ENCODE peak calls at places on chromosomes 7 and 10, in five cellular contexts. One of them, this sample, is unnamed.

GRCh38 chr7:41046221-41046761 is 656.6 kb downstream of the INHBA start:
- DNase-seq in psoas muscle: peak
- DNase-seq in activated B cell treated with CpG ODN at 0.5 μM for 24 hours: no peak
- DNase-seq in nephron progenitor cell: no peak
- DNase-seq in thyroid gland: no peak
- DNase-seq in this sample: no peak

GRCh38 chr10:86285136-86285790 is 81.3 kb downstream of the GRID1 start:
- DNase-seq in thyroid gland: no peak
- DNase-seq in activated B cell treated with CpG ODN at 0.5 μM for 24 hours: no peak
- DNase-seq in psoas muscle: no peak
- DNase-seq in nephron progenitor cell: no peak
- DNase-seq in this sample: no peak

GRCh38 chr10:95303535-95303934 is 12.7 kb upstream of the PDLIM1 start:
- DNase-seq in psoas muscle: no peak
- DNase-seq in thyroid gland: no peak
- DNase-seq in nephron progenitor cell: no peak
- DNase-seq in activated B cell treated with CpG ODN at 0.5 μM for 24 hours: no peak
- DNase-seq in this sample: no peak

GRCh38 chr10:30373596-30374327 is 24.7 kb upstream of the MTPAP start:
- DNase-seq in nephron progenitor cell: no peak
- DNase-seq in activated B cell treated with CpG ODN at 0.5 μM for 24 hours: no peak
- DNase-seq in psoas muscle: no peak
- DNase-seq in thyroid gland: no peak
- DNase-seq in this sample: no peak

GRCh38 chr10:34520084-34520483 is 295.0 kb downstream of the PARD3 start:
- DNase-seq in psoas muscle: no peak
- DNase-seq in thyroid gland: no peak
- DNase-seq in nephron progenitor cell: no peak
- DNase-seq in activated B cell treated with CpG ODN at 0.5 μM for 24 hours: no peak
- DNase-seq in this sample: no peak

GRCh38 chr10:125057158-125058001 is 103.0 kb downstream of the CTBP2 start:
- DNase-seq in psoas muscle: peak
- DNase-seq in thyroid gland: peak
- DNase-seq in nephron progenitor cell: peak
- DNase-seq in activated B cell treated with CpG ODN at 0.5 μM for 24 hours: no peak
- DNase-seq in this sample: peak

GRCh38 chr7:131502810-131503545 is 53.5 kb downstream of the PODXL start:
- DNase-seq in nephron progenitor cell: no peak
- DNase-seq in activated B cell treated with CpG ODN at 0.5 μM for 24 hours: no peak
- DNase-seq in thyroid gland: peak
- DNase-seq in psoas muscle: peak
- DNase-seq in this sample: peak

GRCh38 chr10:93973748-93974445 is 19.8 kb upstream of the PLCE1 start:
- DNase-seq in activated B cell treated with CpG ODN at 0.5 μM for 24 hours: no peak
- DNase-seq in thyroid gland: no peak
- DNase-seq in nephron progenitor cell: no peak
- DNase-seq in psoas muscle: no peak
- DNase-seq in this sample: no peak

GRCh38 chr10:76311752-76312699 is 880.6 kb downstream of the LRMDA start:
- DNase-seq in activated B cell treated with CpG ODN at 0.5 μM for 24 hours: no peak
- DNase-seq in nephron progenitor cell: peak
- DNase-seq in psoas muscle: no peak
- DNase-seq in thyroid gland: no peak
- DNase-seq in this sample: peak

GRCh38 chr10:96987842-96988175 is 155.7 kb downstream of the LCOR start:
- DNase-seq in activated B cell treated with CpG ODN at 0.5 μM for 24 hours: no peak
- DNase-seq in thyroid gland: no peak
- DNase-seq in nephron progenitor cell: no peak
- DNase-seq in psoas muscle: no peak
- DNase-seq in this sample: no peak

GRCh38 chr10:77637474-77637985 is at the start of gene KCNMA1:
- DNase-seq in thyroid gland: no peak
- DNase-seq in psoas muscle: peak
- DNase-seq in nephron progenitor cell: peak
- DNase-seq in activated B cell treated with CpG ODN at 0.5 μM for 24 hours: no peak
- DNase-seq in this sample: peak

GRCh38 chr10:129741978-129742741 is 221.9 kb downstream of the EBF3 start:
- DNase-seq in activated B cell treated with CpG ODN at 0.5 μM for 24 hours: no peak
- DNase-seq in thyroid gland: no peak
- DNase-seq in psoas muscle: no peak
- DNase-seq in nephron progenitor cell: no peak
- DNase-seq in this sample: no peak

GRCh38 chr7:158815046-158815445 is 14.3 kb downstream of the ESYT2 start:
- DNase-seq in activated B cell treated with CpG ODN at 0.5 μM for 24 hours: no peak
- DNase-seq in nephron progenitor cell: no peak
- DNase-seq in thyroid gland: peak
- DNase-seq in psoas muscle: no peak
- DNase-seq in this sample: no peak

GRCh38 chr10:59628965-59629364 is 80.7 kb downstream of the SLC16A9 start:
- DNase-seq in nephron progenitor cell: no peak
- DNase-seq in psoas muscle: no peak
- DNase-seq in thyroid gland: no peak
- DNase-seq in activated B cell treated with CpG ODN at 0.5 μM for 24 hours: no peak
- DNase-seq in this sample: no peak

GRCh38 chr10:132654708-132655661 is 117.4 kb downstream of the INPP5A start:
- DNase-seq in activated B cell treated with CpG ODN at 0.5 μM for 24 hours: peak
- DNase-seq in thyroid gland: peak
- DNase-seq in nephron progenitor cell: peak
- DNase-seq in psoas muscle: peak
- DNase-seq in this sample: peak

GRCh38 chr7:112581529-112581928 is 100.7 kb downstream of the LSMEM1 start:
- DNase-seq in nephron progenitor cell: no peak
- DNase-seq in thyroid gland: no peak
- DNase-seq in psoas muscle: no peak
- DNase-seq in activated B cell treated with CpG ODN at 0.5 μM for 24 hours: no peak
- DNase-seq in this sample: no peak

GRCh38 chr7:20208651-20209307 is 8.4 kb downstream of the MACC1 start:
- DNase-seq in nephron progenitor cell: no peak
- DNase-seq in activated B cell treated with CpG ODN at 0.5 μM for 24 hours: no peak
- DNase-seq in thyroid gland: no peak
- DNase-seq in psoas muscle: no peak
- DNase-seq in this sample: no peak

GRCh38 chr10:103542764-103543616 is 49.5 kb downstream of the NEURL1 start:
- DNase-seq in psoas muscle: no peak
- DNase-seq in thyroid gland: peak
- DNase-seq in activated B cell treated with CpG ODN at 0.5 μM for 24 hours: no peak
- DNase-seq in nephron progenitor cell: peak
- DNase-seq in this sample: peak

GRCh38 chr7:133121175-133121844 is 39.4 kb upstream of the CHCHD3 start:
- DNase-seq in nephron progenitor cell: no peak
- DNase-seq in psoas muscle: no peak
- DNase-seq in thyroid gland: no peak
- DNase-seq in activated B cell treated with CpG ODN at 0.5 μM for 24 hours: no peak
- DNase-seq in this sample: no peak

GRCh38 chr7:90596745-90597526 is 815 bp downstream of the CDK14 start:
- DNase-seq in nephron progenitor cell: peak
- DNase-seq in psoas muscle: no peak
- DNase-seq in activated B cell treated with CpG ODN at 0.5 μM for 24 hours: no peak
- DNase-seq in thyroid gland: peak
- DNase-seq in this sample: no peak

GRCh38 chr10:32256613-32257437 is 90.1 kb downstream of the EPC1 start:
- DNase-seq in nephron progenitor cell: peak
- DNase-seq in activated B cell treated with CpG ODN at 0.5 μM for 24 hours: peak
- DNase-seq in thyroid gland: peak
- DNase-seq in psoas muscle: peak
- DNase-seq in this sample: peak

GRCh38 chr10:116772901-116773300 is 30.5 kb upstream of the HSPA12A start:
- DNase-seq in activated B cell treated with CpG ODN at 0.5 μM for 24 hours: no peak
- DNase-seq in nephron progenitor cell: no peak
- DNase-seq in thyroid gland: no peak
- DNase-seq in psoas muscle: no peak
- DNase-seq in this sample: no peak

GRCh38 chr7:79452495-79453265 is 787 bp downstream of the MAGI2 start:
- DNase-seq in activated B cell treated with CpG ODN at 0.5 μM for 24 hours: no peak
- DNase-seq in thyroid gland: peak
- DNase-seq in nephron progenitor cell: peak
- DNase-seq in psoas muscle: peak
- DNase-seq in this sample: peak

GRCh38 chr10:127740596-127740995 is 3.6 kb downstream of the FOXI2 start:
- DNase-seq in psoas muscle: no peak
- DNase-seq in activated B cell treated with CpG ODN at 0.5 μM for 24 hours: no peak
- DNase-seq in thyroid gland: no peak
- DNase-seq in nephron progenitor cell: no peak
- DNase-seq in this sample: no peak

GRCh38 chr7:84624527-84624926 is 429.9 kb upstream of the SEMA3A start:
- DNase-seq in nephron progenitor cell: no peak
- DNase-seq in thyroid gland: no peak
- DNase-seq in psoas muscle: no peak
- DNase-seq in activated B cell treated with CpG ODN at 0.5 μM for 24 hours: no peak
- DNase-seq in this sample: no peak

GRCh38 chr10:95388072-95388471 is 97.3 kb upstream of the PDLIM1 start:
- DNase-seq in activated B cell treated with CpG ODN at 0.5 μM for 24 hours: no peak
- DNase-seq in nephron progenitor cell: no peak
- DNase-seq in psoas muscle: no peak
- DNase-seq in thyroid gland: no peak
- DNase-seq in this sample: no peak

GRCh38 chr10:54947605-54948004 is 146.6 kb upstream of the PCDH15 start:
- DNase-seq in thyroid gland: no peak
- DNase-seq in activated B cell treated with CpG ODN at 0.5 μM for 24 hours: no peak
- DNase-seq in nephron progenitor cell: no peak
- DNase-seq in psoas muscle: no peak
- DNase-seq in this sample: no peak
- TF ChIP-seq CTCF in thyroid gland: no peak
- TF ChIP-seq CTCF in activated B cell treated with CpG ODN at 0.5 μM for 24 hours: no peak
- TF ChIP-seq CTCF in nephron progenitor cell: no peak
- TF ChIP-seq CTCF in psoas muscle: no peak
- TF ChIP-seq CTCF in this sample: no peak

GRCh38 chr7:92925876-92926696 is 89.7 kb upstream of the CDK6 start:
- DNase-seq in nephron progenitor cell: peak
- DNase-seq in thyroid gland: no peak
- DNase-seq in psoas muscle: no peak
- DNase-seq in activated B cell treated with CpG ODN at 0.5 μM for 24 hours: no peak
- DNase-seq in this sample: no peak
- TF ChIP-seq CTCF in nephron progenitor cell: no peak
- TF ChIP-seq CTCF in thyroid gland: no peak
- TF ChIP-seq CTCF in psoas muscle: no peak
- TF ChIP-seq CTCF in activated B cell treated with CpG ODN at 0.5 μM for 24 hours: no peak
- TF ChIP-seq CTCF in this sample: no peak

GRCh38 chr10:13475124-13475523 is 53.7 kb downstream of the BEND7 start:
- DNase-seq in psoas muscle: no peak
- DNase-seq in activated B cell treated with CpG ODN at 0.5 μM for 24 hours: no peak
- DNase-seq in nephron progenitor cell: no peak
- DNase-seq in thyroid gland: no peak
- DNase-seq in this sample: no peak

GRCh38 chr10:13472359-13472758 is 56.5 kb downstream of the BEND7 start:
- DNase-seq in nephron progenitor cell: no peak
- DNase-seq in psoas muscle: no peak
- DNase-seq in thyroid gland: no peak
- DNase-seq in activated B cell treated with CpG ODN at 0.5 μM for 24 hours: no peak
- DNase-seq in this sample: no peak

GRCh38 chr10:13473986-13474385 is 54.8 kb downstream of the BEND7 start:
- DNase-seq in activated B cell treated with CpG ODN at 0.5 μM for 24 hours: no peak
- DNase-seq in psoas muscle: no peak
- DNase-seq in thyroid gland: no peak
- DNase-seq in nephron progenitor cell: no peak
- DNase-seq in this sample: no peak

DNA sequence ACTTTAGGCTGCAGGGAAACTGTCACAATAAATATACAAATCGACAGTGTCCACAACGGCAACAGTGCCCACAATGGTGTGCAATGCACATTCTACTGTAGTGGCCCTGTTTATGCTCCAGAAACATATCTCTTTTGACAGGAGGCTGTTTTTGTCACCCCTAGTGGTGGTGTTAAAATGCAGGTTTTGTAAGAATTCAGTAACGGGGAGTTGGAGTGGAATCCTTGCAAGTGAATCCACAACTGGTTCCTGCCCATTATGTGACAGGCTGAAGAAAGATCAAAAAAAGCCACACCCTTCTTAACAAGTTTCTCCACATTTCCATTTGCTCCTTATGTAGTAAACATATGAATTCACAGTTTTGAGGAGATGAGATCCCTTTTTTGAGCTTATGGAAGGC is 58.5 kb downstream of the BEND7 start:
- DNase-seq in psoas muscle: no peak
- DNase-seq in activated B cell treated with CpG ODN at 0.5 μM for 24 hours: no peak
- DNase-seq in thyroid gland: no peak
- DNase-seq in nephron progenitor cell: no peak
- DNase-seq in this sample: no peak
- TF ChIP-seq CTCF in psoas muscle: no peak
- TF ChIP-seq CTCF in activated B cell treated with CpG ODN at 0.5 μM for 24 hours: no peak
- TF ChIP-seq CTCF in thyroid gland: no peak
- TF ChIP-seq CTCF in nephron progenitor cell: no peak
- TF ChIP-seq CTCF in this sample: no peak

GRCh38 chr10:3564599-3564998 is 220.4 kb downstream of the KLF6 start:
- DNase-seq in nephron progenitor cell: no peak
- DNase-seq in thyroid gland: no peak
- DNase-seq in psoas muscle: no peak
- DNase-seq in activated B cell treated with CpG ODN at 0.5 μM for 24 hours: no peak
- DNase-seq in this sample: no peak

GRCh38 chr10:3568983-3569382 is 216.0 kb downstream of the KLF6 start:
- DNase-seq in psoas muscle: no peak
- DNase-seq in activated B cell treated with CpG ODN at 0.5 μM for 24 hours: no peak
- DNase-seq in thyroid gland: no peak
- DNase-seq in nephron progenitor cell: no peak
- DNase-seq in this sample: no peak

GRCh38 chr10:3566627-3567026 is 218.4 kb downstream of the KLF6 start:
- DNase-seq in psoas muscle: no peak
- DNase-seq in thyroid gland: no peak
- DNase-seq in nephron progenitor cell: no peak
- DNase-seq in activated B cell treated with CpG ODN at 0.5 μM for 24 hours: no peak
- DNase-seq in this sample: no peak

GRCh38 chr10:3568392-3568791 is 216.6 kb downstream of the KLF6 start:
- DNase-seq in thyroid gland: no peak
- DNase-seq in activated B cell treated with CpG ODN at 0.5 μM for 24 hours: no peak
- DNase-seq in psoas muscle: no peak
- DNase-seq in nephron progenitor cell: no peak
- DNase-seq in this sample: no peak

DNA sequence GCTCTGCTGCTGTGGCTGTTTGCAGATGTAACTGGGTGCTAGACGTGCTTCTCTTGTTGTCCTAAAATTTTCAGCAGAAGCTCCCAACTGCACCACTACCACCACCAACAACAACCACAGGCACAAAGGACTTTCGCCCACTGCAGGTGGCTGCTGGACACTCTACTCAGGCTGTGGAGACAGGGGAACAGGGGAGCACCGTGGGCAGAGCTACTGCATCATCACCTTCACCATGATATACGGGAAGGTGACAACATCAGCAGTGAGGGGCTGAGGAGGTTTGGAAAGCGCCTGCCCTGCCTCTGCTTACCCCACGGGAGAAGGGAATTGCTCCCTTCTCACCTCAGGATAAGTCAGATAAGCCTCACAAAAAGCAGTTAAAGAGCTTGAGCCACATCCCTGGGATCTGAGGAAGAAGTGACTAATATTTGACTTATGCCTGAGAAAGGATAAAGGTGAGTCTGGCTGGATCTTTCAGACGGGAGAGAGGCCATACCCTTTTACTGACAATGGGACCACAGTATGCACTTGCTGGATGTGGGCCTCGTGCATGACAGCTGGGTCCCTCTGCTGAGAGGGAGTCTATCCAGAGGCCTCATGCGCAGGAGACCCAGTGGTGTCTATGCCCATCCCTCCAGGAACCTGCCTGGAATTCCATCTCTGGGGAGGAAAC is 217.6 kb downstream of the KLF6 start:
- DNase-seq in psoas muscle: no peak
- DNase-seq in activated B cell treated with CpG ODN at 0.5 μM for 24 hours: no peak
- DNase-seq in thyroid gland: no peak
- DNase-seq in nephron progenitor cell: no peak
- DNase-seq in this sample: no peak
- TF ChIP-seq CTCF in psoas muscle: no peak
- TF ChIP-seq CTCF in activated B cell treated with CpG ODN at 0.5 μM for 24 hours: no peak
- TF ChIP-seq CTCF in thyroid gland: no peak
- TF ChIP-seq CTCF in nephron progenitor cell: no peak
- TF ChIP-seq CTCF in this sample: no peak

This sample was measured in WERI-Rb-1.